ENCODE peak calls at places on chromosomes 16 and 17, in four cellular contexts. O is HepG2, M is H1, U is GM12878. G is an unnamed sample.

GRCh38 chr17:41082565-41083136 is 1.3 kb upstream of the KRTAP4-7 start:
- DNase-seq in M (no peak), O (no peak), U (no peak), G (no peak)

GRCh38 chr16:67668495-67669157 is 2.0 kb downstream of the C16orf86 start:
- DNase-seq in U (no peak), O (no peak), M (no peak), G (peak; percentile 66)

GRCh38 chr17:61338000-61338864 is 61.4 kb upstream of the TBX2 start:
- DNase-seq in M (no peak), U (no peak), O (peak; percentile 50), G (no peak)

GRCh38 chr16:88347656-88348376 is 34.9 kb upstream of the ZNF469 start:
- DNase-seq in U (no peak), O (no peak), M (no peak), G (no peak)

GRCh38 chr17:2369551-2370210 is 31.2 kb downstream of the MNT start:
- DNase-seq in U (no peak), M (no peak), O (no peak), G (peak; percentile 20)

GRCh38 chr17:8289103-8289397 is 580 bp downstream of the RANGRF start:
- DNase-seq in M (no peak), O (no peak), U (no peak), G (no peak)

GRCh38 chr16:8621221-8621571 is 302 bp upstream of the METTL22 start:
- DNase-seq in U (no peak), M (no peak), O (no peak), G (no peak)

GRCh38 chr16:67027046-67027445 is 1.9 kb upstream of the CBFB start:
- DNase-seq in O (no peak), U (no peak), M (no peak), G (no peak)

GRCh38 chr17:74296548-74296936 is 22.5 kb downstream of the DNAI2 start:
- DNase-seq in O (peak; percentile 65), M (peak; percentile 23), U (no peak), G (peak; percentile 82)

GRCh38 chr17:18187816-18188761 is 4.5 kb downstream of the ALKBH5 start:
- DNase-seq in M (no peak), U (no peak), O (no peak), G (no peak)

GRCh38 chr16:10749680-10750035 is 6.0 kb downstream of the NUBP1 start:
- DNase-seq in O (no peak), U (no peak), M (no peak), G (no peak)

GRCh38 chr17:80261159-80261894 is 675 bp downstream of the RNF213 start:
- DNase-seq in M (peak; percentile 82), O (peak; percentile 90), U (no peak), G (peak; percentile 34)

GRCh38 chr17:76166168-76166567 is 25.1 kb upstream of the FOXJ1 start:
- DNase-seq in M (no peak), O (no peak), U (no peak), G (no peak)

GRCh38 chr16:30748634-30749445 is 615 bp downstream of the PHKG2 start:
- DNase-seq in U (no peak), M (no peak), O (no peak), G (no peak)

GRCh38 chr17:81142301-81143199 is 22.8 kb upstream of the PVALEF start:
- DNase-seq in O (peak; percentile 82), M (peak; percentile 47), U (peak; percentile 5), G (peak; percentile 76)

GRCh38 chr16:50301626-50302471 is 35.5 kb downstream of the ADCY7 start:
- DNase-seq in O (no peak), M (no peak), U (no peak), G (no peak)

GRCh38 chr17:1087381-1088241 is 90.7 kb downstream of the TIMM22 start:
- DNase-seq in O (no peak), U (no peak), M (no peak), G (peak; percentile 81)

GRCh38 chr16:80580109-80580832 is 39.5 kb downstream of the DYNLRB2 start:
- DNase-seq in M (no peak), U (peak; percentile 89), O (no peak), G (no peak)

GRCh38 chr17:65370669-65371126 is 190.8 kb downstream of the AXIN2 start:
- DNase-seq in O (peak; percentile 90), U (no peak), M (no peak), G (no peak)

GRCh38 chr17:6592193-6592592 is 35.8 kb upstream of the PITPNM3 start:
- DNase-seq in O (peak; percentile 78), M (no peak), U (no peak), G (no peak)

GRCh38 chr16:57916735-57917450 is 54.0 kb downstream of the CNGB1 start:
- DNase-seq in U (no peak), M (no peak), O (no peak), G (no peak)

GRCh38 chr17:81256616-81257015 is 17.5 kb downstream of the NDUFAF8 start:
- DNase-seq in M (no peak), O (no peak), U (no peak), G (no peak)

GRCh38 chr17:80790981-80791742 is 200.5 kb upstream of the CHMP6 start:
- DNase-seq in U (no peak), O (peak; percentile 23), M (no peak), G (no peak)

GRCh38 chr16:46787909-46788308 is 39.8 kb upstream of the MYLK3 start:
- DNase-seq in M (no peak), O (no peak), U (peak; percentile 55), G (no peak)

GRCh38 chr16:31879937-31880321 is 6.3 kb downstream of the ZNF267 start:
- DNase-seq in M (no peak), O (peak; percentile 31), U (no peak), G (no peak)

GRCh38 chr16:31874354-31875111 is 926 bp downstream of the ZNF267 start:
- DNase-seq in O (peak; percentile 48), U (peak; percentile 82), M (no peak), G (no peak)

GRCh38 chr16:31875112-31875803 is 1.7 kb downstream of the ZNF267 start:
- DNase-seq in U (no peak), M (no peak), O (no peak), G (peak; percentile 18)

GRCh38 chr16:31877876-31878642 is 4.5 kb downstream of the ZNF267 start:
- DNase-seq in U (no peak), M (no peak), O (no peak), G (no peak)

DNA sequence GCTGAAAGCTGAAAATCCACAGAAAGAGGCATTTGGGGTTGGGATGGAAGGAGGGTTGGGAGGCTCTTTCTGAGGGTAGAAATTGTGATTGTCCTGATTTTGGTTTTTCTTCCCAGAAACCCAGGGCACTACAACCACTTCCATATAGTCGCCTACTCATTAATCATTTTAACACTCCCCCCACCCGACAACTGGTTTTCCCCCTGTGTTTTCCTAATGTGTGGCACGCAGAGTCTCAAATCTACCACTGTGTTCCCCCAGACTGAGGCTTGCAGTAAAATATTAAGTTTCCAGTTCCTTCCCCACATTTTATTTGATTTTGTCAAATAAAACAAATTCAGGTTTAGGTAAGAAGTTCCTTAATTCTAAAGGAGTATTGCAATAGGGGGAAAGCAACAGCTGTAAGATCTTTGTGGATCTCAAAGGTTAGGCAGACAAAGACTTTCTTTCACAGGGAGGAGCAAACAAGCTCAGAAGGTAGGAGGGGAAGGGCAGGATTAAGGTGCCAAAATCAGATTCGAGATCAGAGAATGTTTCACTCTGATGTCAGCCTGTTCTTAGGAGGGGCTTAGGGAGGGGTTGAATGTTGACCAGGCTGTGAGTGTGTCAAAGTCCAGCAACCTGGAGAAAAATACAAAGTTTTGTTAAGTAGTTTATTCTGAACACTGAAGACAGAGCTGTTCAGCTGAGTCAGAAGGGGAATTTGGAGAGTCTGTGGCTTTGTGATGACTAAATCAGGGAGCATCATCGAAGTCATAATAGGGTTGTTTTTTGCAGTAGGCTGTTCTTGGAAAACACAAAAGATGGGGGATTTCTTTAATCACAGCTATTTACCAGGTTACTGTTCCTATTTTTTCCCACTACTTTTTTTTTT is 3.6 kb downstream of the ZNF267 start:
- DNase-seq in M (no peak), O (peak; percentile 87), U (peak; percentile 94), G (no peak)
- TF ChIP-seq CBX5 in M (no peak), O (no peak), U (peak; percentile 94), G (no peak)

GRCh38 chr16:86256995-86257394 is 253.3 kb upstream of the FOXF1 start:
- DNase-seq in O (no peak), M (no peak), U (no peak), G (no peak)

GRCh38 chr16:86259499-86259898 is 250.8 kb upstream of the FOXF1 start:
- DNase-seq in M (no peak), O (no peak), U (no peak), G (no peak)

GRCh38 chr16:86258713-86259112 is 251.6 kb upstream of the FOXF1 start:
- DNase-seq in M (no peak), O (no peak), U (no peak), G (no peak)

GRCh38 chr16:86257546-86257945 is 252.8 kb upstream of the FOXF1 start:
- DNase-seq in O (no peak), U (no peak), M (no peak), G (no peak)

GRCh38 chr16:86261379-86261778 is 248.9 kb upstream of the FOXF1 start:
- DNase-seq in M (no peak), U (peak; percentile 3), O (no peak), G (peak; percentile 70)
- TF ChIP-seq CBX5 in M (no peak), U (no peak), O (no peak), G (no peak)

DNA sequence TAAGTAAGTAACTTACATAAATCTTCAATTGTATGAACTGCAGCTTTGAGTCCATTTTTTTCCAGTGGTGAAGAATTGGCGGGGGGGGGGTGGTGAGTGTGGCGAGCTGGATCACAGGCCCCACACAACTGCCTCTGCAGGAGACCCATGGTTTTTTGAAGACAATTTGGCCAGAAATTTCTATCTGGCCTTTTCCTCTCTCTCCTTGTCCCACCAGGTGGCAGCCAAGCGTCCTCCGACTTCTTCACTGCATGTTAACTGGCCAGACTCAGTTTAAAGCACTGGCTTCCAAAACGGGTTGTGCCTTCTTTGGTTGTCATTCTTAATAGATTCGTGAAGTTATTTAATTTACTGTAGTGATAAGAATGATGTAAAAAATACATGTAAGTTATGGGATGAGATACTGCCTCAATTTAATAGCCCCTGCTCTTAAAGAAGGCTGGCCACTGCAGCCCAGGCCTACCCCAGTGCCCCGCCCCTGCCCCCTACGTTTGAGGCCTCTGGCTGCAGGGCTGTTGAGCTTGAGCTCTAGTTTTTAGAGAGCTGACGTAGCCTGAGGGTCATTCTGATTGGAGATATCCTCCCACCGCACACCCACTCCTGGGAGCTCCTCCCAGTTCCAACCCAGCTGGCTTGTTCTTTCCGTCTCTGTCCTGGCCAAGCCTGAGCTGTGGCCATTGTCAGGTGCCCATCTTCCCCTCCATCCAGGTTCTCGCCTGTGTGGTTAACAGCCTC is 36.4 kb downstream of the AKAP1 start:
- DNase-seq in M (no peak), O (no peak), U (no peak), G (peak; percentile 55)
- TF ChIP-seq CBX5 in M (no peak), O (no peak), U (no peak), G (no peak)

DNA sequence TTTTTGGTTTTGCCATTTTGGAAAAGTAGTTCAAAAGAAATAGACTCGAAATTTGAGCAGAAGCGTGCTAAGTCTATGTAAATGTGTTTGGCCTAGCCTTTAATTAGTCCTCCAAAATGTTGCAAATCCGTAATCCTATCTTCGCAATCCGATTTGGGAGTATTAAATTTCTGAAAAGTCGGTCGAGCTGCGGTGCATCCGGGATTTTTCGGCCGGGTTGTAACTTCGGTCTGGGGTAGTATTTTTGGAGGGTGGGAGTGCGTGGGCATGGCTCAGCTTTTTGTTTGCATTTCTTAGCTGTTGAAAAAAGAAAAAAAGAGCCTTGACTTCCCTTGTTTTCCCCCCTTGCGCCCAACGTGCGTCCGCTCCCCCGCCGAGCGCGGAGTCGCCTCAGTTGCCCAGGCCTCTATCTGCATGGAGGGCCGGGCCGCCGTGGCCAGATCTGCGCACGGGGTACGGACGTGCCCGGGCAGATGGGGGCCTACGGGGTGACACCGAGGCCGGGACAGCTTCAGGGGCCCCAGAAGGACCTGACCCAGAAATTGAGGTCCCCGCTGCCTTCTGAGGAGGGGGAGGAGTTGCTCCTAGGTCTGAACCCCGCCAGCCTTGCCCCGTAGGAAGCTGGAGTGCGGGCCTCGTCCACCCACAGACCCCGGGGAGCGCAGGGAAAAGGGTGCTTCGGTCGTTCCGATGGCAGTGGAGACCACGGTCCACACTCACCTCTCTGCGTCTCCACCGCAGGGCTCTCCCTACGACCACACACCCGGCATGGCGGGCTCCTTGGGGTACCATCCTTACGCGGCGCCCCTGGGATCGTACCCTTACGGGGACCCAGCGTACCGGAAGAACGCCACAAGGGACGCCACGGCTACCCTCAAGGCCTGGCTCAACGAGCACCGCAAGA is 1.3 kb downstream of the IRX5 start:
- DNase-seq in M (no peak), U (no peak), O (no peak), G (no peak)
- TF ChIP-seq CBX5 in M (no peak), U (no peak), O (no peak), G (no peak)

G was measured in K562.